ENCODE peak calls at places on chromosomes 11 and 22, in five cellular contexts. One of them, this sample, is unnamed.

GRCh38 chr11:108970221-108970991 is 305.5 kb downstream of the DDX10 start:
- DNase-seq in activated CD4-positive, alpha-beta T cell treated with anti-CD3 and anti-CD28 coated beads, Interleukin-2, amount 50 U/mL, for 1 hour: no peak
- DNase-seq in stimulated activated naive CD8-positive, alpha-beta T cell treated with anti-CD3 and anti-CD28 coated beads, Interleukin-15, Interleukin-2, amounts not matched to agents 100 U/mL and 50 U/mL, for 24 hours: no peak
- DNase-seq in kidney glomerular epithelial cell: no peak
- DNase-seq in hypothalamus: no peak
- DNase-seq in this sample: no peak

GRCh38 chr11:32334822-32335221 is 100.5 kb downstream of the WT1 start:
- DNase-seq in kidney glomerular epithelial cell: no peak
- DNase-seq in activated CD4-positive, alpha-beta T cell treated with anti-CD3 and anti-CD28 coated beads, Interleukin-2, amount 50 U/mL, for 1 hour: peak
- DNase-seq in hypothalamus: no peak
- DNase-seq in stimulated activated naive CD8-positive, alpha-beta T cell treated with anti-CD3 and anti-CD28 coated beads, Interleukin-15, Interleukin-2, amounts not matched to agents 100 U/mL and 50 U/mL, for 24 hours: peak
- DNase-seq in this sample: no peak

GRCh38 chr11:60870276-60870675 is 2.9 kb downstream of the ZP1 start:
- DNase-seq in hypothalamus: no peak
- DNase-seq in activated CD4-positive, alpha-beta T cell treated with anti-CD3 and anti-CD28 coated beads, Interleukin-2, amount 50 U/mL, for 1 hour: no peak
- DNase-seq in stimulated activated naive CD8-positive, alpha-beta T cell treated with anti-CD3 and anti-CD28 coated beads, Interleukin-15, Interleukin-2, amounts not matched to agents 100 U/mL and 50 U/mL, for 24 hours: no peak
- DNase-seq in kidney glomerular epithelial cell: no peak
- DNase-seq in this sample: no peak

GRCh38 chr11:95556342-95557151 is 233.0 kb downstream of the FAM76B start:
- DNase-seq in hypothalamus: no peak
- DNase-seq in stimulated activated naive CD8-positive, alpha-beta T cell treated with anti-CD3 and anti-CD28 coated beads, Interleukin-15, Interleukin-2, amounts not matched to agents 100 U/mL and 50 U/mL, for 24 hours: peak
- DNase-seq in kidney glomerular epithelial cell: no peak
- DNase-seq in activated CD4-positive, alpha-beta T cell treated with anti-CD3 and anti-CD28 coated beads, Interleukin-2, amount 50 U/mL, for 1 hour: no peak
- DNase-seq in this sample: no peak

GRCh38 chr11:47992959-47993820 is 12.8 kb downstream of the PTPRJ start:
- DNase-seq in hypothalamus: no peak
- DNase-seq in kidney glomerular epithelial cell: peak
- DNase-seq in activated CD4-positive, alpha-beta T cell treated with anti-CD3 and anti-CD28 coated beads, Interleukin-2, amount 50 U/mL, for 1 hour: no peak
- DNase-seq in stimulated activated naive CD8-positive, alpha-beta T cell treated with anti-CD3 and anti-CD28 coated beads, Interleukin-15, Interleukin-2, amounts not matched to agents 100 U/mL and 50 U/mL, for 24 hours: no peak
- DNase-seq in this sample: no peak

GRCh38 chr22:46202897-46203589 is 47.0 kb downstream of the CDPF1 start:
- DNase-seq in hypothalamus: no peak
- DNase-seq in kidney glomerular epithelial cell: no peak
- DNase-seq in activated CD4-positive, alpha-beta T cell treated with anti-CD3 and anti-CD28 coated beads, Interleukin-2, amount 50 U/mL, for 1 hour: no peak
- DNase-seq in stimulated activated naive CD8-positive, alpha-beta T cell treated with anti-CD3 and anti-CD28 coated beads, Interleukin-15, Interleukin-2, amounts not matched to agents 100 U/mL and 50 U/mL, for 24 hours: no peak
- DNase-seq in this sample: no peak

GRCh38 chr22:43894122-43894521 is 2.3 kb upstream of the PNPLA5 start:
- DNase-seq in hypothalamus: no peak
- DNase-seq in stimulated activated naive CD8-positive, alpha-beta T cell treated with anti-CD3 and anti-CD28 coated beads, Interleukin-15, Interleukin-2, amounts not matched to agents 100 U/mL and 50 U/mL, for 24 hours: no peak
- DNase-seq in kidney glomerular epithelial cell: no peak
- DNase-seq in activated CD4-positive, alpha-beta T cell treated with anti-CD3 and anti-CD28 coated beads, Interleukin-2, amount 50 U/mL, for 1 hour: no peak
- DNase-seq in this sample: no peak

GRCh38 chr11:19199766-19200165 is 2.0 kb downstream of the CSRP3 start:
- DNase-seq in stimulated activated naive CD8-positive, alpha-beta T cell treated with anti-CD3 and anti-CD28 coated beads, Interleukin-15, Interleukin-2, amounts not matched to agents 100 U/mL and 50 U/mL, for 24 hours: no peak
- DNase-seq in hypothalamus: no peak
- DNase-seq in kidney glomerular epithelial cell: no peak
- DNase-seq in activated CD4-positive, alpha-beta T cell treated with anti-CD3 and anti-CD28 coated beads, Interleukin-2, amount 50 U/mL, for 1 hour: no peak
- DNase-seq in this sample: no peak

GRCh38 chr22:31577711-31578110 is 81.4 kb downstream of the SFI1 start:
- DNase-seq in kidney glomerular epithelial cell: no peak
- DNase-seq in hypothalamus: no peak
- DNase-seq in stimulated activated naive CD8-positive, alpha-beta T cell treated with anti-CD3 and anti-CD28 coated beads, Interleukin-15, Interleukin-2, amounts not matched to agents 100 U/mL and 50 U/mL, for 24 hours: no peak
- DNase-seq in activated CD4-positive, alpha-beta T cell treated with anti-CD3 and anti-CD28 coated beads, Interleukin-2, amount 50 U/mL, for 1 hour: no peak
- DNase-seq in this sample: no peak

GRCh38 chr11:78645226-78646202 is 70.8 kb upstream of the NARS2 start:
- DNase-seq in activated CD4-positive, alpha-beta T cell treated with anti-CD3 and anti-CD28 coated beads, Interleukin-2, amount 50 U/mL, for 1 hour: peak
- DNase-seq in hypothalamus: peak
- DNase-seq in stimulated activated naive CD8-positive, alpha-beta T cell treated with anti-CD3 and anti-CD28 coated beads, Interleukin-15, Interleukin-2, amounts not matched to agents 100 U/mL and 50 U/mL, for 24 hours: peak
- DNase-seq in kidney glomerular epithelial cell: peak
- DNase-seq in this sample: peak

GRCh38 chr11:78181155-78181554 is 7.3 kb downstream of the KCTD21 start:
- DNase-seq in hypothalamus: no peak
- DNase-seq in kidney glomerular epithelial cell: no peak
- DNase-seq in stimulated activated naive CD8-positive, alpha-beta T cell treated with anti-CD3 and anti-CD28 coated beads, Interleukin-15, Interleukin-2, amounts not matched to agents 100 U/mL and 50 U/mL, for 24 hours: no peak
- DNase-seq in activated CD4-positive, alpha-beta T cell treated with anti-CD3 and anti-CD28 coated beads, Interleukin-2, amount 50 U/mL, for 1 hour: no peak
- DNase-seq in this sample: no peak

GRCh38 chr11:68379216-68379615 is 66.8 kb downstream of the LRP5 start:
- DNase-seq in activated CD4-positive, alpha-beta T cell treated with anti-CD3 and anti-CD28 coated beads, Interleukin-2, amount 50 U/mL, for 1 hour: no peak
- DNase-seq in stimulated activated naive CD8-positive, alpha-beta T cell treated with anti-CD3 and anti-CD28 coated beads, Interleukin-15, Interleukin-2, amounts not matched to agents 100 U/mL and 50 U/mL, for 24 hours: no peak
- DNase-seq in kidney glomerular epithelial cell: no peak
- DNase-seq in hypothalamus: no peak
- DNase-seq in this sample: no peak

GRCh38 chr11:84413547-84413946 is 1127.4 kb upstream of the CCDC90B start:
- DNase-seq in hypothalamus: no peak
- DNase-seq in stimulated activated naive CD8-positive, alpha-beta T cell treated with anti-CD3 and anti-CD28 coated beads, Interleukin-15, Interleukin-2, amounts not matched to agents 100 U/mL and 50 U/mL, for 24 hours: no peak
- DNase-seq in kidney glomerular epithelial cell: no peak
- DNase-seq in activated CD4-positive, alpha-beta T cell treated with anti-CD3 and anti-CD28 coated beads, Interleukin-2, amount 50 U/mL, for 1 hour: no peak
- DNase-seq in this sample: no peak